ENCODE peak calls at places on chromosome 17, in four cellular contexts. One of them, this sample, is unnamed.
A peak's percentile ranks its signal among the peaks of the same experiment; 100 is the strongest.

GRCh38 chr17:40915721-40916256 is 21.7 kb downstream of the KRT23 start:
- DNase-seq in AG04450: peak; percentile 38
- DNase-seq in NCI-H146: no peak
- DNase-seq in GM12892: no peak
- DNase-seq in this sample: no peak

GRCh38 chr17:61247438-61247837 is 152.2 kb upstream of the TBX2 start:
- DNase-seq in AG04450: no peak
- DNase-seq in NCI-H146: no peak
- DNase-seq in GM12892: no peak
- DNase-seq in this sample: no peak

GRCh38 chr17:61337247-61337812 is 62.3 kb upstream of the TBX2 start:
- DNase-seq in AG04450: no peak
- DNase-seq in NCI-H146: no peak
- DNase-seq in GM12892: no peak
- DNase-seq in this sample: no peak

GRCh38 chr17:81868674-81869220 is 2.4 kb downstream of the ARHGDIA start:
- DNase-seq in AG04450: peak; percentile 64
- DNase-seq in NCI-H146: no peak
- DNase-seq in GM12892: peak; percentile 6
- DNase-seq in this sample: no peak

GRCh38 chr17:7839890-7840260 is 5.9 kb downstream of the KDM6B start:
- DNase-seq in AG04450: no peak
- DNase-seq in NCI-H146: no peak
- DNase-seq in GM12892: no peak
- DNase-seq in this sample: no peak

GRCh38 chr17:7956208-7956965 is 24.4 kb downstream of the CNTROB start:
- DNase-seq in AG04450: no peak
- DNase-seq in NCI-H146: no peak
- DNase-seq in GM12892: no peak
- DNase-seq in this sample: no peak

GRCh38 chr17:79388556-79389295 is 222.1 kb downstream of the RBFOX3 start:
- DNase-seq in AG04450: no peak
- DNase-seq in NCI-H146: peak; percentile 42
- DNase-seq in GM12892: peak; percentile 75
- DNase-seq in this sample: peak; percentile 99

GRCh38 chr17:2212328-2212981 is 91.1 kb downstream of the SMG6 start:
- DNase-seq in AG04450: no peak
- DNase-seq in NCI-H146: no peak
- DNase-seq in GM12892: no peak
- DNase-seq in this sample: no peak

GRCh38 chr17:49519781-49520180 is 24.7 kb downstream of the NGFR start:
- DNase-seq in AG04450: no peak
- DNase-seq in NCI-H146: no peak
- DNase-seq in GM12892: no peak
- DNase-seq in this sample: no peak

GRCh38 chr17:76812248-76812647 is 56.0 kb upstream of the MGAT5B start:
- DNase-seq in AG04450: no peak
- DNase-seq in NCI-H146: no peak
- DNase-seq in GM12892: no peak
- DNase-seq in this sample: no peak

GRCh38 chr17:81253358-81254131 is 14.4 kb downstream of the NDUFAF8 start:
- DNase-seq in AG04450: no peak
- DNase-seq in NCI-H146: peak; percentile 43
- DNase-seq in GM12892: no peak
- DNase-seq in this sample: no peak

GRCh38 chr17:41894791-41895331 is 23.9 kb downstream of the ACLY start:
- DNase-seq in AG04450: peak; percentile 67
- DNase-seq in NCI-H146: no peak
- DNase-seq in GM12892: no peak
- DNase-seq in this sample: no peak

GRCh38 chr17:56319531-56319930 is 166.3 kb downstream of the ANKFN1 start:
- DNase-seq in AG04450: peak; percentile 29
- DNase-seq in NCI-H146: peak; percentile 21
- DNase-seq in GM12892: no peak
- DNase-seq in this sample: no peak

GRCh38 chr17:42686520-42687137 is 4.3 kb downstream of the CNTNAP1 start:
- DNase-seq in AG04450: no peak
- DNase-seq in NCI-H146: no peak
- DNase-seq in GM12892: no peak
- DNase-seq in this sample: no peak